ENCODE peak calls at places on chromosome 3, in five cellular contexts. D, O, T, Z and G are unnamed samples.

GRCh38 chr3:20023663-20024417 is 11.8 kb upstream of the PP2D1 start:
- DNase-seq in D (no peak), O (no peak), T (no peak), Z (no peak), G (no peak)

GRCh38 chr3:59545369-59545768 is 495.5 kb upstream of the CFAP20DC start:
- DNase-seq in D (no peak), O (no peak), T (no peak), Z (no peak), G (no peak)

GRCh38 chr3:125055165-125055912 is 458 bp downstream of the HEG1 start:
- DNase-seq in D (no peak), O (no peak), T (peak), Z (peak), G (no peak)

GRCh38 chr3:21729331-21729730 is 21.7 kb downstream of the ZNF385D start:
- DNase-seq in D (no peak), O (no peak), T (no peak), Z (no peak), G (no peak)

GRCh38 chr3:13019243-13019701 is 54.0 kb downstream of the IQSEC1 start:
- DNase-seq in D (peak), O (peak), T (no peak), Z (no peak), G (no peak)

GRCh38 chr3:107412376-107412775 is 35.1 kb downstream of the CCDC54 start:
- DNase-seq in D (no peak), O (no peak), T (no peak), Z (no peak), G (no peak)

GRCh38 chr3:171974986-171975837 is 64.2 kb upstream of the FNDC3B start:
- DNase-seq in D (no peak), O (no peak), T (no peak), Z (no peak), G (no peak)

GRCh38 chr3:117104792-117105191 is 395.2 kb downstream of the TUSC7 start:
- DNase-seq in D (no peak), O (no peak), T (no peak), Z (no peak), G (no peak)

GRCh38 chr3:171262431-171262830 is 197.8 kb downstream of the TNIK start:
- DNase-seq in D (no peak), O (no peak), T (no peak), Z (no peak), G (no peak)

GRCh38 chr3:101878589-101878988 is 29.3 kb downstream of the NFKBIZ start:
- DNase-seq in D (peak), O (no peak), T (no peak), Z (no peak), G (no peak)

GRCh38 chr3:197795200-197795599 is 4.1 kb downstream of the LRCH3 start:
- DNase-seq in D (no peak), O (no peak), T (no peak), Z (no peak), G (no peak)

GRCh38 chr3:111769110-111769509 is 90.0 kb upstream of the PHLDB2 start:
- DNase-seq in D (no peak), O (no peak), T (no peak), Z (no peak), G (no peak)

GRCh38 chr3:88807471-88808090 is 299.8 kb upstream of the EPHA3 start:
- DNase-seq in D (no peak), O (no peak), T (no peak), Z (no peak), G (no peak)

GRCh38 chr3:10334461-10334860 is 13.5 kb upstream of the SEC13 start:
- DNase-seq in D (no peak), O (no peak), T (no peak), Z (no peak), G (no peak)